ENCODE peak calls at places on chromosomes 11 and 22, in seven cellular contexts. H, M, L, J, B, P and E are unnamed samples.

GRCh38 chr11:122131126-122131525 is 15.1 kb upstream of the BLID start:
- DNase-seq in H (no peak), M (no peak), L (no peak), J (no peak), B (no peak), P (no peak), E (no peak)

GRCh38 chr11:83521647-83522596 is 235.8 kb upstream of the CCDC90B start:
- DNase-seq in H (no peak), M (no peak), L (no peak), J (no peak), B (no peak), P (no peak), E (no peak)

GRCh38 chr22:42131562-42131961 is 952 bp upstream of the CYP2D6 start:
- DNase-seq in H (no peak), M (no peak), L (no peak), J (peak), B (no peak), P (no peak), E (no peak)

GRCh38 chr22:28594784-28595324 is 84.8 kb downstream of the TTC28 start:
- DNase-seq in H (peak), M (no peak), L (no peak), J (no peak), B (peak), P (peak), E (peak)

GRCh38 chr11:69233761-69234136 is 60.2 kb upstream of the MYEOV start:
- DNase-seq in H (no peak), M (peak), L (no peak), J (no peak), B (no peak), P (no peak), E (no peak)

GRCh38 chr11:128521697-128522062 is 65.7 kb downstream of the ETS1 start:
- DNase-seq in H (no peak), M (no peak), L (no peak), J (peak), B (no peak), P (no peak), E (peak)

GRCh38 chr11:2523821-2524391 is 79.1 kb downstream of the KCNQ1 start:
- DNase-seq in H (no peak), M (peak), L (no peak), J (peak), B (no peak), P (no peak), E (no peak)

GRCh38 chr11:58429273-58429672 is 1.4 kb upstream of the OR5B2 start:
- DNase-seq in H (no peak), M (no peak), L (no peak), J (no peak), B (no peak), P (no peak), E (no peak)

GRCh38 chr11:65180877-65181568 is 705 bp upstream of the CAPN1 start:
- DNase-seq in H (peak), M (peak), L (peak), J (peak), B (peak), P (peak), E (peak)